ENCODE peak calls at places on chromosomes 16 and 17, in ten cellular contexts. M is mucosa of descending colon, I is tibial nerve, G is uterus, N is Panc1, X is breast epithelium, V is esophagus squamous epithelium, J is heart right ventricle, H is cardiac fibroblast, B is lung. S is an unnamed sample.

GRCh38 chr17:76198702-76199101 is 41.6 kb downstream of the RNF157 start:
- DNase-seq in M (no peak), I (no peak), G (no peak), N (no peak), X (no peak), V (no peak), J (no peak), H (no peak), B (no peak), S (no peak)

GRCh38 chr17:8712698-8713097 is 31.9 kb downstream of the CCDC42 start:
- DNase-seq in M (no peak), I (no peak), G (no peak), N (no peak), X (no peak), V (no peak), J (no peak), H (no peak), B (no peak), S (no peak)

GRCh38 chr17:76996741-76997694 is 128.8 kb downstream of the MGAT5B start:
- DNase-seq in M (no peak), I (no peak), G (no peak), N (no peak), X (peak), V (no peak), J (no peak), H (no peak), B (no peak), S (no peak)

GRCh38 chr17:65100316-65101140 is 36.6 kb upstream of the RGS9 start:
- DNase-seq in M (peak), I (peak), G (peak), N (no peak), X (peak), V (peak), J (peak), H (peak), B (peak), S (peak)

GRCh38 chr16:75296606-75297005 is 45.2 kb upstream of the BCAR1 start:
- DNase-seq in M (no peak), I (no peak), G (no peak), N (no peak), X (no peak), V (no peak), J (peak), H (peak), B (no peak), S (no peak)

GRCh38 chr16:27720731-27721547 is 171.0 kb downstream of the KATNIP start:
- DNase-seq in M (peak), I (peak), G (no peak), N (no peak), X (no peak), V (no peak), J (peak), H (no peak), B (no peak), S (no peak)

GRCh38 chr16:57667069-57667525 is 1.0 kb upstream of the ADGRG3 start:
- DNase-seq in M (no peak), I (no peak), G (no peak), N (no peak), X (no peak), V (no peak), J (no peak), H (no peak), B (no peak), S (no peak)

GRCh38 chr17:62782730-62783260 is 25.3 kb downstream of the MARCHF10 start:
- DNase-seq in M (no peak), I (no peak), G (no peak), N (no peak), X (no peak), V (no peak), J (no peak), H (no peak), B (no peak), S (no peak)

GRCh38 chr16:2150418-2151187 is 2.2 kb downstream of the RAB26 start:
- DNase-seq in M (peak), I (no peak), G (no peak), N (no peak), X (no peak), V (no peak), J (no peak), H (peak), B (no peak), S (no peak)

GRCh38 chr17:63437287-63438091 is 8.6 kb downstream of the CYB561 start:
- DNase-seq in M (no peak), I (no peak), G (no peak), N (no peak), X (no peak), V (no peak), J (no peak), H (no peak), B (no peak), S (no peak)

GRCh38 chr17:61842899-61843298 is 20.4 kb downstream of the BRIP1 start:
- DNase-seq in M (no peak), I (no peak), G (no peak), N (no peak), X (no peak), V (no peak), J (no peak), H (no peak), B (no peak), S (no peak)

GRCh38 chr16:6081320-6081976 is 983.9 kb upstream of the EEF2KMT start:
- DNase-seq in M (peak), I (no peak), G (no peak), N (peak), X (no peak), V (no peak), J (no peak), H (no peak), B (peak), S (no peak)

GRCh38 chr16:67873435-67874146 is 739 bp downstream of the EDC4 start:
- DNase-seq in M (no peak), I (no peak), G (no peak), N (no peak), X (no peak), V (no peak), J (no peak), H (peak), B (no peak), S (no peak)

GRCh38 chr16:79257958-79258490 is 342.5 kb downstream of the MAF start:
- DNase-seq in M (no peak), I (no peak), G (no peak), N (no peak), X (no peak), V (no peak), J (no peak), H (no peak), B (no peak), S (no peak)

GRCh38 chr16:71409038-71409775 is 32.6 kb downstream of the TLE7 start:
- DNase-seq in M (no peak), I (no peak), G (no peak), N (no peak), X (no peak), V (no peak), J (no peak), H (peak), B (no peak), S (no peak)

GRCh38 chr16:86044881-86045600 is 146.1 kb downstream of the IRF8 start:
- DNase-seq in M (no peak), I (no peak), G (no peak), N (no peak), X (no peak), V (no peak), J (no peak), H (no peak), B (no peak), S (no peak)

GRCh38 chr16:81723098-81723723 is 55.9 kb upstream of the PLCG2 start:
- DNase-seq in M (peak), I (peak), G (peak), N (peak), X (no peak), V (no peak), J (no peak), H (peak), B (no peak), S (no peak)

GRCh38 chr17:36602924-36603384 is 1.6 kb downstream of the MRM1 start:
- DNase-seq in M (peak), I (peak), G (peak), N (peak), X (peak), V (no peak), J (no peak), H (peak), B (peak), S (no peak)

GRCh38 chr17:15917439-15918027 is 27.4 kb upstream of the ADORA2B start:
- DNase-seq in M (no peak), I (no peak), G (no peak), N (no peak), X (no peak), V (no peak), J (peak), H (no peak), B (no peak), S (peak)

GRCh38 chr17:45818041-45818440 is 26.6 kb upstream of the SPPL2C start:
- DNase-seq in M (no peak), I (no peak), G (no peak), N (no peak), X (no peak), V (no peak), J (no peak), H (no peak), B (peak), S (no peak)

GRCh38 chr16:49464877-49465504 is 91.4 kb downstream of the C16orf78 start:
- DNase-seq in M (no peak), I (no peak), G (no peak), N (no peak), X (no peak), V (no peak), J (no peak), H (no peak), B (peak), S (peak)

GRCh38 chr17:49502258-49502657 is 7.2 kb downstream of the NGFR start:
- DNase-seq in M (no peak), I (no peak), G (no peak), N (no peak), X (no peak), V (no peak), J (no peak), H (no peak), B (no peak), S (no peak)

GRCh38 chr17:67246398-67246647 is 1.3 kb upstream of the HELZ start:
- DNase-seq in M (no peak), I (no peak), G (no peak), N (no peak), X (no peak), V (no peak), J (no peak), H (no peak), B (no peak), S (no peak)

GRCh38 chr17:18955009-18955408 is 3.0 kb downstream of the SLC5A10 start:
- DNase-seq in M (no peak), I (no peak), G (no peak), N (no peak), X (no peak), V (no peak), J (no peak), H (no peak), B (no peak), S (no peak)
- H3K4me3 ChIP-seq in M (no peak), I (no peak), G (no peak), N (no peak), X (no peak), V (no peak), J (no peak), H (no peak), B (no peak), S (no peak)

GRCh38 chr17:3723556-3724372 is at the start of gene HASPIN:
- DNase-seq in M (peak), I (peak), G (peak), N (no peak), X (peak), V (no peak), J (peak), H (peak), B (peak), S (peak)
- TF ChIP-seq CTCF in M (peak), I (peak), G (peak), N (no peak), X (peak), V (no peak), J (peak), H (peak), B (peak), S (no peak)

DNA sequence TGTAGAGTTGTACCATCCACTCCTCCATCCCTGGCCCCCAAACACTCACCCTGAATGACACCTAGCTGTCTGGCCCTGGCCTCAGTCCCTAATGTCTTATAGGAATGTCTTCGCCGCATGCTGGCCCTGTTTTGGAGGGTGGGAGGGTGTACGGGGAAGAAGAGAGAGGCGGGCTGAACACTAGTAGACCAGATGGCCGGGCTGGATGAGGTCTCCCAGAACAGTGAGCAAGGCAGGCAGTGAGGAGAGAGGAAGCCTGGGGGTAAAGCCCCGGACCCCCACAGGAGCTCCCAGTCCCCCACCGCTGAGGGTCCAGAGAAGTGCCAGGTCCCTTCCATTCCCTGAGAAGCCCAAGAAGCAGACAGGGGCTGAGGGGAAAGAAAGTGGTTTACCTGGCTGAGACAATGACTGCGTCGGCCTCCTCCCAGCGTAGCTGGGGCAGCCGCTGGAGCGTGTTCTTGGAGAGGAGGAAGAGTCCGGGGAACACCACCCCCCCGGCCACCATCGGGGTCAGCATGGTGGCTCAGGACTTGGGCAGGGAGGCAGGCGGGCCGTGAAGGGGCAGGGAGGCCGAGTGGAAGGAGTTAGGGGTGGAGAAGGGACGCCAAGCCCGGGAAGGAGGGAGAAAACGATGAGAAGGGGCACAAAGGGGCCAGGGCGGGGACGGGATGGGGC is 923 bp downstream of the TLCD3B start:
- DNase-seq in M (no peak), I (no peak), G (no peak), N (no peak), X (no peak), V (no peak), J (no peak), H (no peak), B (no peak), S (no peak)
- H3K4me3 ChIP-seq in M (no peak), I (no peak), G (no peak), N (no peak), X (no peak), V (no peak), J (no peak), H (no peak), B (no peak), S (no peak)

GRCh38 chr16:76729525-76729924 is 452.3 kb downstream of the CNTNAP4 start:
- DNase-seq in M (no peak), I (no peak), G (no peak), N (no peak), X (no peak), V (no peak), J (no peak), H (no peak), B (no peak), S (no peak)
- TF ChIP-seq CTCF in M (no peak), I (no peak), G (no peak), N (no peak), X (no peak), V (no peak), J (no peak), H (no peak), B (no peak), S (no peak)

DNA sequence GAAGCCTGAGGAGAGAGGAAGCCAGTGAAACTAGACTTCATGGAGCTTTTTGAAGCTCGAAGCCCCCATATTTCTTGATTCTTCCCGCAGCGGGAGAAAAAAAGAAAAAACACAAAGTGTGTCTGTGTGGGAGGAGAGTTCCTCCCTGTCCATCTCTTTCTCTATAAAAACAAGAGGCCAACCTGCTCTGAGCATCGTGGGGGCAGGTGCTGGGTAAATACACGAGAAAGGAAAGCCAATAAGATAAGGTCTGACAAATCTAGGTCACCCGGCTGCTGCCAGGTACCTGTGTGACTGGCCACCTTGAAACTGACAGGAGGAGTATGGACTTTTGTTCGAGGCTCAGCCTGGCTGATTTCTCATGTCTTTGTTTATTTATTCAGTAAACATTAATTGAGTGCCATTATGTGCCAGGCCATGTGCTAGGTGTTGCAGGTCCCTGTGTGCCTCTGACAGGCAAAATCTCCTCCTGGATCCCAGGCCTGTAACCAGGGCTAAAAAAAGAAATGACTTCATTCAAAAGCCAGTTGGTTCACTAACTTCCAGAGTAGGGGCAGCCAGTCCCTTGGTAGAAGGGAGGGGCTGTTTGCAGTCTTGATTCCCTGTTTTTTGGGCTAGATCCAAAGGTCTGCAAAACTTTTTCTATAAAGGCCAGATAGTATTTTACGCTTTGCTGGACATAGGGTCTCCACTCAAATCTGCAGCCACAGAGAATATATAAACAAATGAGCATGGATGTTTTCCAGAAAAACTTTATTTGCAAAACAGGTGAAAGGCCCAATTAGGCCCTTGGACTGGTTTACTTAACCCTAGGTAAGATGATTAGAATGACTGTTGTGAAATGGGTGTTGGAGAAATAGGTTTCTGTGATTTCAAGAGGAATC is 35.6 kb downstream of the YPEL2 start:
- DNase-seq in M (peak), I (no peak), G (peak), N (no peak), X (no peak), V (no peak), J (no peak), H (peak), B (peak), S (no peak)
- H3K4me3 ChIP-seq in M (no peak), I (no peak), G (no peak), N (no peak), X (no peak), V (no peak), J (no peak), H (no peak), B (no peak), S (peak)

DNA sequence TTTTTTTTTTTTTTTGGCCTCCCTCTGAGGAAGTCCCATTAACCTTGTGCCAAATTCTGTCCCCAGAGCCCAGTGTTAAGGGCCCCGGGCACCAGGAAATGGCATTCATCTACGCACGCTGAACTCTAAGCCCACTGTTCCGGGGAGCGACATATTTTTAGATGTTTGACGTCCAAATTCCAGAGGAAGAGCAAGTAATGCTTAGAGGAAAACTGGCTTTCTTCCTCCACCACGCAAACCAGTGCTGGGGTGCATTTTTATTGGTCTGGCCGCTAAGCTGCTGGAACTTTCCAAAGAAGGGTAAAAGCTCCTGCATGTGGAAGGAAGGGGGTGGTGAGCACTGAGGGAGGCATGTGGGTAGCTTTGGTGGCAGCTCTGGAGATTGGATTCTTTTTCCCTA is 8.3 kb downstream of the WFDC1 start:
- DNase-seq in M (no peak), I (no peak), G (peak), N (no peak), X (no peak), V (no peak), J (no peak), H (peak), B (no peak), S (peak)
- TF ChIP-seq CTCF in M (no peak), I (no peak), G (no peak), N (no peak), X (no peak), V (no peak), J (no peak), H (no peak), B (no peak), S (no peak)

S was measured in coronary artery.